ENCODE peak calls at places on chromosome X, in ten cellular contexts. One of them, this sample, is unnamed.

GRCh38 chrX:136115909-136116297 is 31.4 kb upstream of the FHL1 start:
- DNase-seq in GM23338: no peak
- DNase-seq in GM12878: no peak
- DNase-seq in epithelial cell of proximal tubule: no peak
- DNase-seq in HCT116: no peak
- DNase-seq in heart right ventricle: no peak
- DNase-seq in fibroblast of mammary gland: no peak
- DNase-seq in Caco-2: no peak
- DNase-seq in fibroblast of pulmonary artery: no peak
- DNase-seq in foreskin fibroblast: no peak
- DNase-seq in this sample: no peak

GRCh38 chrX:110034036-110034435 is 31.1 kb downstream of the TMEM164 start:
- DNase-seq in GM23338: no peak
- DNase-seq in GM12878: no peak
- DNase-seq in epithelial cell of proximal tubule: no peak
- DNase-seq in HCT116: no peak
- DNase-seq in heart right ventricle: no peak
- DNase-seq in fibroblast of mammary gland: no peak
- DNase-seq in Caco-2: no peak
- DNase-seq in fibroblast of pulmonary artery: no peak
- DNase-seq in foreskin fibroblast: no peak
- DNase-seq in this sample: no peak

GRCh38 chrX:73562986-73563739 is at the start of gene CHIC1:
- DNase-seq in GM23338: peak
- DNase-seq in GM12878: peak
- DNase-seq in epithelial cell of proximal tubule: no peak
- DNase-seq in HCT116: no peak
- DNase-seq in heart right ventricle: peak
- DNase-seq in fibroblast of mammary gland: peak
- DNase-seq in Caco-2: peak
- DNase-seq in fibroblast of pulmonary artery: peak
- DNase-seq in foreskin fibroblast: peak
- DNase-seq in this sample: peak

GRCh38 chrX:22025751-22026150 is 6.4 kb upstream of the PHEX start:
- DNase-seq in GM23338: no peak
- DNase-seq in GM12878: no peak
- DNase-seq in epithelial cell of proximal tubule: no peak
- DNase-seq in HCT116: no peak
- DNase-seq in heart right ventricle: no peak
- DNase-seq in fibroblast of mammary gland: no peak
- DNase-seq in Caco-2: peak
- DNase-seq in fibroblast of pulmonary artery: peak
- DNase-seq in foreskin fibroblast: no peak
- DNase-seq in this sample: no peak

GRCh38 chrX:6446588-6446987 is 88.3 kb downstream of the VCX3A start:
- DNase-seq in GM23338: no peak
- DNase-seq in GM12878: no peak
- DNase-seq in epithelial cell of proximal tubule: no peak
- DNase-seq in HCT116: no peak
- DNase-seq in heart right ventricle: no peak
- DNase-seq in fibroblast of mammary gland: no peak
- DNase-seq in Caco-2: no peak
- DNase-seq in fibroblast of pulmonary artery: no peak
- DNase-seq in foreskin fibroblast: no peak
- DNase-seq in this sample: no peak

GRCh38 chrX:102983205-102983604 is 46.1 kb downstream of the RAB40AL start:
- DNase-seq in GM23338: no peak
- DNase-seq in GM12878: no peak
- DNase-seq in epithelial cell of proximal tubule: no peak
- DNase-seq in HCT116: no peak
- DNase-seq in heart right ventricle: no peak
- DNase-seq in fibroblast of mammary gland: no peak
- DNase-seq in Caco-2: no peak
- DNase-seq in fibroblast of pulmonary artery: no peak
- DNase-seq in foreskin fibroblast: no peak
- DNase-seq in this sample: no peak

GRCh38 chrX:68588653-68589371 is 58.7 kb upstream of the STARD8 start:
- DNase-seq in GM23338: no peak
- DNase-seq in GM12878: no peak
- DNase-seq in epithelial cell of proximal tubule: no peak
- DNase-seq in HCT116: no peak
- DNase-seq in heart right ventricle: no peak
- DNase-seq in fibroblast of mammary gland: no peak
- DNase-seq in Caco-2: no peak
- DNase-seq in fibroblast of pulmonary artery: no peak
- DNase-seq in foreskin fibroblast: no peak
- DNase-seq in this sample: no peak

GRCh38 chrX:15050395-15050794 is 177.2 kb downstream of the MOSPD2 start:
- DNase-seq in GM23338: no peak
- DNase-seq in GM12878: no peak
- DNase-seq in epithelial cell of proximal tubule: no peak
- DNase-seq in HCT116: no peak
- DNase-seq in heart right ventricle: no peak
- DNase-seq in fibroblast of mammary gland: no peak
- DNase-seq in Caco-2: no peak
- DNase-seq in fibroblast of pulmonary artery: no peak
- DNase-seq in foreskin fibroblast: no peak
- DNase-seq in this sample: no peak

GRCh38 chrX:109710181-109710580 is 22.9 kb downstream of the ACSL4 start:
- DNase-seq in GM23338: no peak
- DNase-seq in GM12878: no peak
- DNase-seq in epithelial cell of proximal tubule: no peak
- DNase-seq in HCT116: no peak
- DNase-seq in heart right ventricle: no peak
- DNase-seq in fibroblast of mammary gland: peak
- DNase-seq in Caco-2: no peak
- DNase-seq in fibroblast of pulmonary artery: no peak
- DNase-seq in foreskin fibroblast: no peak
- DNase-seq in this sample: no peak

GRCh38 chrX:26918633-26919032 is 544.5 kb downstream of the PPP4R3C start:
- DNase-seq in GM23338: peak
- DNase-seq in GM12878: no peak
- DNase-seq in epithelial cell of proximal tubule: no peak
- DNase-seq in HCT116: peak
- DNase-seq in heart right ventricle: no peak
- DNase-seq in fibroblast of mammary gland: peak
- DNase-seq in Caco-2: peak
- DNase-seq in fibroblast of pulmonary artery: peak
- DNase-seq in foreskin fibroblast: peak
- DNase-seq in this sample: no peak

GRCh38 chrX:26914232-26914631 is 548.9 kb downstream of the PPP4R3C start:
- DNase-seq in GM23338: no peak
- DNase-seq in GM12878: no peak
- DNase-seq in epithelial cell of proximal tubule: no peak
- DNase-seq in HCT116: no peak
- DNase-seq in heart right ventricle: no peak
- DNase-seq in fibroblast of mammary gland: no peak
- DNase-seq in Caco-2: no peak
- DNase-seq in fibroblast of pulmonary artery: no peak
- DNase-seq in foreskin fibroblast: no peak
- DNase-seq in this sample: no peak

GRCh38 chrX:26909728-26910127 is 553.4 kb downstream of the PPP4R3C start:
- DNase-seq in GM23338: no peak
- DNase-seq in GM12878: no peak
- DNase-seq in epithelial cell of proximal tubule: no peak
- DNase-seq in HCT116: no peak
- DNase-seq in heart right ventricle: no peak
- DNase-seq in fibroblast of mammary gland: no peak
- DNase-seq in Caco-2: no peak
- DNase-seq in fibroblast of pulmonary artery: no peak
- DNase-seq in foreskin fibroblast: no peak
- DNase-seq in this sample: no peak

DNA sequence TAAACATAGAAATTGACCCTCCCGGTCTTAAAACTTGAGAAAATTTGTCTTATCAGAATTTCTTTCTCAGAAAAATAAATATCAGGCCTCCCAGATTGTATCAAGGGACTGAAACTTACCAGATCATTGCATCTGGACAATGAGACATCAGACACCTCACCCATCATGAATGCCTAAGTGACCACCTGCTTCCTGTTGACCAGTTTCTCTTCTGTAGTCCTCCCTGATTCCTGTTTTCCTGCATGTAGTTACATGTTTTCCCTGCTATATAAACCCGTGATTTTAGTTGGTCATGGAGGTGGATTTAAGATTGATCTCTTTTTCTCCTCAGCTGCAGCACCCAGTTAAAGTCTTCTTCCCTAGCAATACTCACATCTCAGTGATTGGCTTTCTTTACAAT is 548.1 kb downstream of the PPP4R3C start:
- DNase-seq in GM23338: no peak
- DNase-seq in GM12878: no peak
- DNase-seq in epithelial cell of proximal tubule: peak
- DNase-seq in HCT116: no peak
- DNase-seq in heart right ventricle: no peak
- DNase-seq in fibroblast of mammary gland: peak
- DNase-seq in Caco-2: no peak
- DNase-seq in fibroblast of pulmonary artery: no peak
- DNase-seq in foreskin fibroblast: peak
- DNase-seq in this sample: no peak
- TF ChIP-seq CTCF in GM23338: no peak
- TF ChIP-seq CTCF in GM12878: no peak
- TF ChIP-seq CTCF in epithelial cell of proximal tubule: no peak
- TF ChIP-seq CTCF in HCT116: no peak
- TF ChIP-seq CTCF in heart right ventricle: no peak
- TF ChIP-seq CTCF in fibroblast of mammary gland: no peak
- TF ChIP-seq CTCF in Caco-2: no peak
- TF ChIP-seq CTCF in fibroblast of pulmonary artery: no peak
- TF ChIP-seq CTCF in foreskin fibroblast: no peak
- TF ChIP-seq CTCF in this sample: no peak

DNA sequence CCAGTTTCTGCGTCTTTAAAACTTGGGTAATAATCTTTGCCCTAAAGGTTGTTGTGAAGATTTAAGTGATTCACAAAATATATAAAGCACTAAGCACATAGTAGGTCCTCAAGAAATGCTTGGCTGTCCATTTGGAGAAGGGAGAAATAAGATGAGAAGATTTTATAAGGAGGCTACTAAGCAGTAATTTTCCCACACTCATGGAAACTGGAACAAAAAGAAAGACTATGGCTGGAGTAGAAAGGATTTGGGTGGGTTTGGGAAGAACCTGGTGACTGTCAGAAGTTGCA is 47.0 kb downstream of the PRPS1 start:
- DNase-seq in GM23338: no peak
- DNase-seq in GM12878: no peak
- DNase-seq in epithelial cell of proximal tubule: no peak
- DNase-seq in HCT116: no peak
- DNase-seq in heart right ventricle: no peak
- DNase-seq in fibroblast of mammary gland: no peak
- DNase-seq in Caco-2: no peak
- DNase-seq in fibroblast of pulmonary artery: no peak
- DNase-seq in foreskin fibroblast: no peak
- DNase-seq in this sample: no peak
- H3K4me3 ChIP-seq in GM23338: no peak
- H3K4me3 ChIP-seq in GM12878: peak
- H3K4me3 ChIP-seq in epithelial cell of proximal tubule: no peak
- H3K4me3 ChIP-seq in HCT116: no peak
- H3K4me3 ChIP-seq in heart right ventricle: peak
- H3K4me3 ChIP-seq in fibroblast of mammary gland: peak
- H3K4me3 ChIP-seq in Caco-2: no peak
- H3K4me3 ChIP-seq in fibroblast of pulmonary artery: peak
- H3K4me3 ChIP-seq in foreskin fibroblast: peak
- H3K4me3 ChIP-seq in this sample: no peak

DNA sequence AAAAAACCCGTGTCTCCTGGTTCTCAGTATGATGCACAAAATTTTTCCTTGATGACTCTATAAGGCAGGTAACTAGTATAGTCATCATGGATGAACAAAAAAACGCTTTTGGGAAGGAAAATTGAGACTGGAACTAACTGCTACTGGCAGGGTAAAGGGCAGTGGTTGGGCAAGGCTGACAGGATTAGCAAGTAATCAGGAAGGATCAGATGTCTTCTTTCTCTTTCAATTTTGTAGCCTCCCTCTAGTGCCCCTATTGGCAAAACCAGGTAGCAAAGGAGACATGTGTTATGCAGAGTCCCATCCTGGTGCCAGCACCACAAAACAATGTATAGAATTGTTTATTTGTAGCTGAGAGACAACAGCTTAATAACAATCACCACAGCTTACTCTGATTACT is 12.8 kb upstream of the SLITRK4 start:
- DNase-seq in GM23338: peak
- DNase-seq in GM12878: no peak
- DNase-seq in epithelial cell of proximal tubule: no peak
- DNase-seq in HCT116: no peak
- DNase-seq in heart right ventricle: no peak
- DNase-seq in fibroblast of mammary gland: no peak
- DNase-seq in Caco-2: no peak
- DNase-seq in fibroblast of pulmonary artery: no peak
- DNase-seq in foreskin fibroblast: no peak
- DNase-seq in this sample: no peak
- TF ChIP-seq CTCF in GM23338: peak
- TF ChIP-seq CTCF in GM12878: peak
- TF ChIP-seq CTCF in epithelial cell of proximal tubule: peak
- TF ChIP-seq CTCF in HCT116: no peak
- TF ChIP-seq CTCF in heart right ventricle: no peak
- TF ChIP-seq CTCF in fibroblast of mammary gland: no peak
- TF ChIP-seq CTCF in Caco-2: no peak
- TF ChIP-seq CTCF in fibroblast of pulmonary artery: peak
- TF ChIP-seq CTCF in foreskin fibroblast: no peak
- TF ChIP-seq CTCF in this sample: peak

DNA sequence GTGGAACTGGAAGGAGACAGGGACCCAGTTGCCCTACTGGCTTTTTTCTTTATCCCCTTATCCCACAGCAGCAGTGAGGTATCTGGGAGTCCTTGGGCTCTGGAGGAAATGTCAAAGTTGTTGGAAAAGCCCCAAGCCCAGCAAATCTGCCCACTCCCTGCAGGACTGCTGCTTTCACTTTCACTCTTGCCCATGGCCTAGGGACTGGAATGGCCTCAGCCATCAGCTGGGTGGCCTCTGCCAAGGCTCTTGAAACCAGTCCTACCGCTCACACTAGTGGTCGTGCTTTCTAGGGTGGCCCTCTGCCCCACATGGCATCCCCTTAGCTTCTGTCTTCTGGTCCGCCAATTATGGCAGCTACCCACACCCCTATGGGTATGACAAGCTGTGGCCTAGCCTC is 9.7 kb upstream of the RHOXF1 start:
- DNase-seq in GM23338: no peak
- DNase-seq in GM12878: no peak
- DNase-seq in epithelial cell of proximal tubule: no peak
- DNase-seq in HCT116: no peak
- DNase-seq in heart right ventricle: peak
- DNase-seq in fibroblast of mammary gland: peak
- DNase-seq in Caco-2: no peak
- DNase-seq in fibroblast of pulmonary artery: no peak
- DNase-seq in foreskin fibroblast: no peak
- DNase-seq in this sample: no peak
- H3K4me3 ChIP-seq in GM23338: no peak
- H3K4me3 ChIP-seq in GM12878: no peak
- H3K4me3 ChIP-seq in epithelial cell of proximal tubule: no peak
- H3K4me3 ChIP-seq in HCT116: no peak
- H3K4me3 ChIP-seq in heart right ventricle: no peak
- H3K4me3 ChIP-seq in fibroblast of mammary gland: no peak
- H3K4me3 ChIP-seq in Caco-2: no peak
- H3K4me3 ChIP-seq in fibroblast of pulmonary artery: no peak
- H3K4me3 ChIP-seq in foreskin fibroblast: no peak
- H3K4me3 ChIP-seq in this sample: no peak

DNA sequence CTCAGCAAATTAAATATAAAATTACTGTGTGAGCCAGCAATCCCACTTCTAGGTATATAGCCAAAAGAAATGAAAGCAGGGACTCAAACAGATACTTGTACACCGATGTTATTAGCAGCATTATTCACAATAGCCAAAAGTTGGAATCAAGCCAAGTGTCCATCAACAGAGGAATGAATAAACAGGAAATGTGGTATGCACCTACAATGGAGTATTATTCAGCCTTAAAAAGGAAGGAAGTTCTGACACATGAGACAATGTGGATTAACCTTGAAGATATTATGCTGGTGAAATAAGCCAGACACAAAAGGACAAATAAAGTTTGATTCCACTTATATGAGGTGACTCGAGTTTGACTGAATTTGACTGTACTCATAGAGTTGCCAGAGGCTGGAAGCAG is 108.3 kb upstream of the DUSP21 start:
- DNase-seq in GM23338: no peak
- DNase-seq in GM12878: no peak
- DNase-seq in epithelial cell of proximal tubule: no peak
- DNase-seq in HCT116: no peak
- DNase-seq in heart right ventricle: no peak
- DNase-seq in fibroblast of mammary gland: no peak
- DNase-seq in Caco-2: no peak
- DNase-seq in fibroblast of pulmonary artery: peak
- DNase-seq in foreskin fibroblast: no peak
- DNase-seq in this sample: no peak
- TF ChIP-seq CTCF in GM23338: no peak
- TF ChIP-seq CTCF in GM12878: no peak
- TF ChIP-seq CTCF in epithelial cell of proximal tubule: no peak
- TF ChIP-seq CTCF in HCT116: no peak
- TF ChIP-seq CTCF in heart right ventricle: no peak
- TF ChIP-seq CTCF in fibroblast of mammary gland: no peak
- TF ChIP-seq CTCF in Caco-2: no peak
- TF ChIP-seq CTCF in fibroblast of pulmonary artery: no peak
- TF ChIP-seq CTCF in foreskin fibroblast: no peak
- TF ChIP-seq CTCF in this sample: no peak